ENCODE peak calls at places on chromosomes 5 and 9, in seven cellular contexts. Y is CD8-positive, alpha-beta T cell; V is astrocyte of the spinal cord; U is IMR-90; P is dorsolateral prefrontal cortex; R is foreskin fibroblast; A is upper lobe of right lung. O is an unnamed sample.

GRCh38 chr9:17236147-17236546 is 101.3 kb downstream of the CNTLN start:
- DNase-seq in V (no peak), U (no peak), Y (no peak), A (no peak), R (no peak), P (no peak), O (no peak)

GRCh38 chr5:155430192-155430591 is 416.6 kb downstream of the KIF4B start:
- DNase-seq in A (no peak), V (no peak), U (no peak), P (no peak), Y (no peak), R (no peak), O (no peak)

GRCh38 chr9:129894106-129894823 is 59.0 kb downstream of the USP20 start:
- DNase-seq in U (no peak), V (no peak), R (no peak), P (no peak), A (no peak), Y (no peak), O (no peak)

GRCh38 chr9:93731963-93732362 is 155.6 kb downstream of the PHF2 start:
- DNase-seq in A (no peak), P (no peak), R (no peak), V (no peak), Y (no peak), U (no peak), O (no peak)

GRCh38 chr9:16214677-16215076 is 655.8 kb downstream of the BNC2 start:
- DNase-seq in P (no peak), A (no peak), R (no peak), U (no peak), Y (no peak), V (no peak), O (no peak)

GRCh38 chr9:84062538-84062937 is 81.9 kb downstream of the RMI1 start:
- DNase-seq in R (no peak), A (no peak), P (no peak), U (no peak), V (no peak), Y (no peak), O (no peak)

GRCh38 chr9:134623408-134624066 is 18.1 kb upstream of the COL5A1 start:
- DNase-seq in V (no peak), U (no peak), R (no peak), P (peak; percentile 22), Y (no peak), A (peak; percentile 57), O (no peak)

GRCh38 chr9:125089331-125089730 is 54.0 kb downstream of the SCAI start:
- DNase-seq in U (no peak), Y (no peak), P (no peak), V (no peak), R (no peak), A (no peak), O (no peak)

GRCh38 chr9:134625361-134626140 is 16.1 kb upstream of the COL5A1 start:
- DNase-seq in V (peak; percentile 74), R (no peak), Y (no peak), P (peak; percentile 37), U (peak; percentile 50), A (peak; percentile 40), O (peak; percentile 51)

GRCh38 chr5:7850533-7851239 is at the start of gene CFAP90:
- DNase-seq in U (peak; percentile 30), V (peak; percentile 41), P (peak; percentile 47), R (no peak), A (peak; percentile 86), Y (peak; percentile 22), O (no peak)

GRCh38 chr9:111632695-111633388 is 1.7 kb downstream of the DNAJC25 start:
- DNase-seq in Y (no peak), V (no peak), A (no peak), P (no peak), U (no peak), R (no peak), O (no peak)

GRCh38 chr5:93800988-93801811 is 59.8 kb upstream of the POU5F2 start:
- DNase-seq in R (peak; percentile 34), U (peak; percentile 64), Y (peak; percentile 15), P (no peak), A (no peak), V (peak; percentile 77), O (peak; percentile 74)

GRCh38 chr5:74651710-74652109 is 11.2 kb upstream of the ENC1 start:
- DNase-seq in V (no peak), U (no peak), R (no peak), Y (no peak), P (no peak), A (no peak), O (no peak)

GRCh38 chr5:62466228-62466627 is 53.7 kb downstream of the IPO11 start:
- DNase-seq in A (no peak), R (no peak), U (peak; percentile 54), Y (no peak), V (no peak), P (no peak), O (no peak)

DNA sequence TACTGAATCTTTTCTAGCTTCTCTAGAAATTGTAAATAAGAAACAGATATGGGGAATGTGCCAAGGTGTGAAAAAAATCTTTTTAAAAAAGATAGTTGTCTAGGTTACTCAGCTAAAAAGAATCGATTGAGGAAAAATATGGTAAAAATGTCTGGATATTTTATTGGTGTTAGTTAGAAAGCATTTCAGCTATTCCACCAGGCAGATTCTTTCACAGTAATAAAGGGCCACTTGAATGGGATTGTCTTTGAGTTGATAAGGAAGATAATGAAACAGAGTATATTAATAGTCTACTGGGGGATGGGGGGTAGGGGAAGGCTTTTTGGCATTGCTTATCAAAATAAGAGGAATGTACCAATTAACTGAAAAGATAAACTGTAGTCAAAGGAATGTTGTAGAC is 51.9 kb downstream of the SLIT3 start:
- DNase-seq in U (no peak), R (no peak), V (no peak), Y (no peak), A (no peak), P (no peak), O (peak; percentile 89)
- TF ChIP-seq CTCF in U (no peak), R (no peak), V (no peak), Y (no peak), A (no peak), P (no peak), O (no peak)

DNA sequence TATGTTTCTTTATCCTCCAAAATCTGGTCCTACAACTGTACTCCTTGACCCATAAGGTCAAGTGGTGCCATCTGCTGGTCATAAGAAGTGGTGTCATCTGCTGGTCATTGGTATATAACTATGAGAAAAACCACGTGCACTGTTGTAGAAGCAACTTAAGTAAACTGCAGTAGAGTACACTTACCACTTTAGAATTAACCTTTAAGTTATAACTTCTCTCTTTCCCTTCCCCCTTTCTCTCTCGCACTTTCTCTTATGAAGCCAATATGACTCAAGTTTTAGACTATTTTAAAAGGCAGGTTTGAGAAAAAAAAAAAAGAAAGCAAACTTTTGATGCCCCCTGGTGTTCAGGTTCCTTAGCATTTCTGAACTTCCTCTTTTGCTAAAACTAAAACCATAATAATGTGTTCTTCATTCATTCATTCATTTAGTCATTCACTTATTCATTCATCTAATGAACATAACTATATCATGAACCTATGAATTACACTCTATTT is 12.8 kb upstream of the MTAP start:
- DNase-seq in P (peak; percentile 40), V (peak; percentile 95), Y (peak; percentile 47), A (no peak), R (peak; percentile 79), U (peak; percentile 95), O (peak; percentile 96)
- H3K4me3 ChIP-seq in P (no peak overlapping the region), V (peak overlapping the region; percentile 27), Y (peak overlapping the region; percentile 33), A (peak overlapping the region; percentile 18), R (peak overlapping the region; percentile 7), U (peak overlapping the region; percentile 4), O (peak overlapping the region; percentile 54)

GRCh38 chr5:57302643-57303042 is 128.8 kb downstream of the GPBP1 start:
- DNase-seq in U (peak; percentile 67), A (no peak), Y (no peak), P (no peak), V (peak; percentile 94), R (no peak), O (no peak)

GRCh38 chr5:57304931-57305330 is 131.1 kb downstream of the GPBP1 start:
- DNase-seq in Y (no peak), P (no peak), U (no peak), R (no peak), V (no peak), A (no peak), O (no peak)

GRCh38 chr5:57303985-57304384 is 130.1 kb downstream of the GPBP1 start:
- DNase-seq in U (no peak), A (no peak), Y (no peak), V (no peak), R (no peak), P (no peak), O (no peak)

GRCh38 chr5:57299945-57300344 is 126.1 kb downstream of the GPBP1 start:
- DNase-seq in V (no peak), U (no peak), R (no peak), A (no peak), Y (no peak), P (no peak), O (no peak)

GRCh38 chr5:57302164-57302563 is 128.3 kb downstream of the GPBP1 start:
- DNase-seq in P (no peak), U (peak; percentile 56), A (no peak), V (peak; percentile 71), R (peak; percentile 16), Y (peak; percentile 46), O (peak; percentile 48)
- TF ChIP-seq CTCF in P (no peak), U (no peak), A (no peak), V (peak; percentile 1), R (no peak), Y (no peak), O (no peak)

GRCh38 chr9:12775963-12776774 is 1.3 kb downstream of the LURAP1L start:
- DNase-seq in U (peak; percentile 89), Y (no peak), R (peak; percentile 88), A (peak; percentile 89), V (peak; percentile 88), P (peak; percentile 89), O (peak; percentile 92)

GRCh38 chr9:12778389-12778788 is 3.6 kb downstream of the LURAP1L start:
- DNase-seq in A (no peak), U (no peak), R (no peak), P (no peak), V (no peak), Y (no peak), O (peak; percentile 40)

GRCh38 chr9:12776775-12777055 is 1.9 kb downstream of the LURAP1L start:
- DNase-seq in V (no peak), R (no peak), U (peak; percentile 63), P (no peak), Y (no peak), A (no peak), O (peak; percentile 68)

GRCh38 chr9:12775373-12775962 is 648 bp downstream of the LURAP1L start:
- DNase-seq in V (peak; percentile 20), P (peak; percentile 45), U (no peak), Y (no peak), A (peak; percentile 66), R (no peak), O (no peak)

DNA sequence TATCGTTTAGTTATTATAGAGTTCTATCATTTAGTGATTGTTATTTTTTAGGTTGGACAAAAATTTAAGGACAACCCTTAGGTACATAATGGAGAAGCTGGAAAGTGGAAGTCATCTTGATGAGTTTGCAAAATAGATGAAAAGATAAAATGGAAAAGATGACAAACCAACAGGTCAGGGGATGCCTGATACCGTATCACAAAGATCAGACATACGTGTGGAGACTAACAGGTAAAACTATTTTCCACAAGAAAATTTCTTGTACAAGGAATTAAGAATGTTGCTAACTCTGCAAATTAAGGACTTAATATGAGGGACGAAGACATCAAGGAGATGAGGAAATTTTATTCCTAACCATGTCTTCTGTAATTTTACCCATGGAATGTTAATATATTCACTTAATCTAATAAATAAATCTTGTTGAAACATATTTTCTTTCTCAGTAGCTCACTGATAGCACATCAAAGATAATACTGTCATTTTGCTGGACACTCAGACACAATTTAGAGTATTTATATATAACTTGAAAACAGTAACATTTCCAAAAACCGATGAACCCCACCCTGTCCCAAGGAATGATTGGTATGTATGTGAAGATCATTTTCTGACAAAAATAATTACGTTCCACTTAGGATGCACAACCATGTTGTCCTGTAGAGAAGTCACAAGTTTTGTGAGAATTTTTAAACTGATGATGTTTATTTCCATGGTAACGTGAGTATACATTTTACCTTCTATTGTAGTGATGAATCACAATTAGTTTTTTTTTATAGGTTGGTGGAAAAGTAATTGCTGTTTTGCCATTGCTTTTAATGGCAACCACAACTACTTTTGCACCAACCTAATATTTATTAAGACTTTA is 2.6 kb downstream of the LURAP1L start:
- DNase-seq in Y (no peak), U (no peak), A (no peak), V (no peak), P (no peak), R (no peak), O (peak; percentile 51)
- H3K4me3 ChIP-seq in Y (no peak overlapping the region), U (peak overlapping the region; percentile 91), A (peak overlapping the region; percentile 64), V (peak overlapping the region; percentile 85), P (peak overlapping the region; percentile 77), R (peak overlapping the region; percentile 76), O (peak overlapping the region; percentile 79)